ENCODE peak calls at places on chromosomes 2 and 18, in seven cellular contexts. K is suprapubic skin; Y is CD4-positive, CD25-positive, alpha-beta regulatory T cell; U is epithelial cell of proximal tubule; C is BJ; T is HFF-Myc; Z is PC-3. V is an unnamed sample.

GRCh38 chr2:185674232-185674631 is 64.4 kb upstream of the FSIP2 start:
- DNase-seq in K (no peak), Y (no peak), U (no peak), C (no peak), T (no peak), Z (no peak), V (no peak)

GRCh38 chr2:193538061-193538460 is 1343.3 kb upstream of the TMEFF2 start:
- DNase-seq in K (no peak), Y (no peak), U (no peak), C (no peak), T (no peak), Z (no peak), V (no peak)

GRCh38 chr18:68604256-68604655 is 110.7 kb downstream of the TMX3 start:
- DNase-seq in K (no peak), Y (no peak), U (no peak), C (peak; percentile 20), T (peak; percentile 50), Z (no peak), V (peak; percentile 46)

GRCh38 chr18:56148373-56148772 is 490.0 kb downstream of the TXNL1 start:
- DNase-seq in K (no peak), Y (no peak), U (peak; percentile 15), C (peak; percentile 74), T (peak; percentile 30), Z (peak; percentile 74), V (peak; percentile 94)

GRCh38 chr2:16279641-16280040 is 339.3 kb downstream of the MYCN start:
- DNase-seq in K (no peak), Y (no peak), U (no peak), C (no peak), T (no peak), Z (no peak), V (no peak)

GRCh38 chr18:3830604-3831003 is 380.6 kb downstream of the TGIF1 start:
- DNase-seq in K (no peak), Y (no peak), U (no peak), C (no peak), T (no peak), Z (no peak), V (no peak)

GRCh38 chr2:121529439-121530209 is 1.1 kb upstream of the RNU4ATAC start:
- DNase-seq in K (peak; percentile 73), Y (no peak), U (no peak), C (no peak), T (peak; percentile 4), Z (peak; percentile 42), V (peak; percentile 56)

GRCh38 chr2:67823726-67824125 is 239.1 kb downstream of the C1D start:
- DNase-seq in K (no peak), Y (no peak), U (no peak), C (no peak), T (no peak), Z (no peak), V (no peak)

GRCh38 chr2:216857131-216857550 is 2.7 kb downstream of the TNP1 start:
- DNase-seq in K (no peak), Y (peak; percentile 28), U (peak; percentile 39), C (no peak), T (no peak), Z (peak; percentile 26), V (peak; percentile 48)

GRCh38 chr2:61900246-61900645 is 5.2 kb upstream of the COMMD1 start:
- DNase-seq in K (no peak), Y (no peak), U (no peak), C (no peak), T (no peak), Z (no peak), V (no peak)

GRCh38 chr18:56651771-56652092 is 573 bp downstream of the WDR7 start:
- DNase-seq in K (no peak), Y (peak; percentile 31), U (no peak), C (no peak), T (no peak), Z (peak; percentile 8), V (no peak)

GRCh38 chr2:38440655-38441054 is 63.6 kb upstream of the ATL2 start:
- DNase-seq in K (no peak), Y (no peak), U (no peak), C (no peak), T (no peak), Z (no peak), V (no peak)

GRCh38 chr2:190256087-190256486 is 63.5 kb downstream of the HIBCH start:
- DNase-seq in K (no peak), Y (no peak), U (no peak), C (no peak), T (no peak), Z (no peak), V (no peak)

GRCh38 chr2:57549642-57550102 is 496.9 kb upstream of the VRK2 start:
- DNase-seq in K (no peak), Y (peak; percentile 0), U (no peak), C (no peak), T (no peak), Z (peak; percentile 59), V (peak; percentile 8)

GRCh38 chr2:16172324-16173175 is 232.2 kb downstream of the MYCN start:
- DNase-seq in K (no peak), Y (no peak), U (no peak), C (no peak), T (no peak), Z (no peak), V (no peak)

GRCh38 chr2:161239416-161240109 is 68.7 kb upstream of the PSMD14 start:
- DNase-seq in K (no peak), Y (no peak), U (no peak), C (no peak), T (no peak), Z (no peak), V (no peak)

GRCh38 chr18:55307505-55307904 is 280.5 kb downstream of the TCF4 start:
- DNase-seq in K (no peak), Y (no peak), U (no peak), C (no peak), T (no peak), Z (no peak), V (no peak)

GRCh38 chr18:10414293-10414842 is 40.1 kb upstream of the APCDD1 start:
- DNase-seq in K (no peak), Y (no peak), U (no peak), C (no peak), T (no peak), Z (no peak), V (no peak)

GRCh38 chr2:10406016-10406415 is 42.1 kb downstream of the ODC1 start:
- DNase-seq in K (no peak), Y (no peak), U (no peak), C (no peak), T (no peak), Z (no peak), V (no peak)

GRCh38 chr2:240643811-240644150 is 18.5 kb downstream of the GPR35 start:
- DNase-seq in K (no peak), Y (no peak), U (no peak), C (no peak), T (no peak), Z (no peak), V (no peak)

GRCh38 chr2:207256026-207256425 is 90.3 kb upstream of the KLF7 start:
- DNase-seq in K (no peak), Y (no peak), U (no peak), C (no peak), T (no peak), Z (no peak), V (no peak)

GRCh38 chr2:184394642-184395041 is 203.7 kb upstream of the ZNF804A start:
- DNase-seq in K (no peak), Y (no peak), U (peak; percentile 9), C (no peak), T (no peak), Z (no peak), V (no peak)
- H3K4me3 ChIP-seq in K (no peak overlapping the region), Y (no peak overlapping the region), U (no peak overlapping the region), C (no peak overlapping the region), T (no peak overlapping the region), Z (no peak overlapping the region), V (no peak overlapping the region)

DNA sequence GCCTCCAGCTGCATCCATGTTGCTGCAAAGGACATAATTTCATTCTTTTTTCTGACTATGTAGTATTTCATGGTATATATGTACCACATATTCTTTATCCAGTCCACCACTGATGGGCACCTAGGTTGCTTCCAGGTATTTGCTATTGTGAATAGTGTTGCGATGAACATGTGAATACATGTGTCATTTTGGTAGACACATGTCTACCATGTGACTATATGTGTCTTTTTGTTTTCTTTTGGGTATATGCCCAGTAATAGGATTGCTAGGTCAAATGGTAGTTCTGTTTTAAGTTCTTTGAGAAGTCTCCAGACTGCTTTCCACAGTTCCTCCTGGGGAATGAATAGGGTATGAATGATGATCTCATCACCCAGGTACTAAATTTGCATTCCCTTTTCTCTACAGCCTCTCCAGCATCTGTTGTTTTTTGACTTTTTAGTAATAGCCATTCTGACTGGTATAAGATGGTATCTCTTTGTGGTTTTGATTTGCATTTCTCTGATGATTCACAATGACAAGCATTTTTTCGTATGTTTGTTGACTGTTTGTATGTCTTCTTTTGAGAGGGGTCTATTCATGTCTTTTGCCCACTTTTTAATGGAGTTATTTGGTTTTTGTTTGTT is 35.6 kb upstream of the FEZ2 start:
- DNase-seq in K (no peak), Y (no peak), U (no peak), C (no peak), T (no peak), Z (peak; percentile 40), V (peak; percentile 61)
- H3K4me3 ChIP-seq in K (no peak overlapping the region), Y (no peak overlapping the region), U (no peak overlapping the region), C (no peak overlapping the region), T (no peak overlapping the region), Z (no peak overlapping the region), V (no peak overlapping the region)

DNA sequence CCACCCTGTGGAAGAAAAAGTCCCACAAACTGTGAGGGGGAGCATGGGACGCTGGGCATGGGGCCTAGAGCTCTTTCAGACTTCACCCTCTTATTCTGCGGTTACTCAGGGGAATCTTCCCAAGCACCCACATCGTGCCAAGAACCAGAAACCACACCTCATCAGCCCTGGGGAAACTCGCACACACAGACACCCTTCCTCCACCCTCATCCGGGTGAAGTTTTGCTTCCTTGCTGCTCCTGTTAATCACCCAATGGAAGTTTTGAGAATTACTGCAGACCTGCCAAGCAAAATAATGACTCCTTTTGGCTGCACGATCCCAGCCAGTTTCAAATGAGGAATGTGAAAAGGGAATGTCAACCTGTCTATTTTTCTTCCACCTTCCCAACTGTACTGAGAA is 59.0 kb downstream of the COL6A3 start:
- DNase-seq in K (no peak), Y (no peak), U (no peak), C (peak; percentile 57), T (no peak), Z (no peak), V (peak; percentile 87)
- H3K4me3 ChIP-seq in K (no peak overlapping the region), Y (no peak overlapping the region), U (no peak overlapping the region), C (no peak overlapping the region), T (no peak overlapping the region), Z (no peak overlapping the region), V (no peak overlapping the region)

DNA sequence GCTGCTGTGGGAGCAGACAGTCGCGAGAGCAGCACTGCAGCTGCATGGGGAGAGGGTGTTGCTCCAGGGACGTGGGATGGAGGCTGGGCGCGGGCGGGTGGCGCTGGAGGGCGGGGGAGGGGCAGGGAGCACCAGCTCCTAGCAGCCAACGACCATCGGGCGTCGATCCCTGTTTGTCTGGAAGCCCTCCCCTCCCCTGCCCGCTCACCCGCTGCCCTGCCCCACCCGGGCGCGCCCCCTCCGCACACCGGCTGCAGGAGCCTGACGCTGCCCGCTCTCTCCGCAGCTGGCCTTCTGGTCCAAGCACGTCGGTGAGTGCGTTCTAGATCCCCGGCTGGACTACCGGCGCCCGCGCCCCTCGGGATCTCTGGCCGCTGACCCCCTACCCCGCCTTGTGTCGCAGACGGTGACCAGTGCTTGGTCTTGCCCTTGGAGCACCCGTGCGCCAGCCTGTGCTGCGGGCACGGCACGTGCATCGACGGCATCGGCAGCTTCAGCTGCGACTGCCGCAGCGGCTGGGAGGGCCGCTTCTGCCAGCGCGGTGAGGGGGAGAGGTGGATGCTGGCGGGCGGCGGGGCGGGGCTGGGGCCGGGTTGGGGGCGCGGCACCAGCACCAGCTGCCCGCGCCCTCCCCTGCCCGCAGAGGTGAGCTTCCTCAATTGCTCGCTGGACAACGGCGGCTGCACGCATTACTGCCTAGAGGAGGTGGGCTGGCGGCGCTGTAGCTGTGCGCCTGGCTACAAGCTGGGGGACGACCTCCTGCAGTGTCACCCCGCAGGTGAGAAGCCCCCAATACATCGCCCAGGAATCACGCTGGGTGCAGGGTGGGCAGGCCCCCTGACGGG is 4.6 kb downstream of the PROC start:
- DNase-seq in K (no peak), Y (peak; percentile 42), U (no peak), C (no peak), T (no peak), Z (no peak), V (no peak)
- H3K4me3 ChIP-seq in K (peak overlapping the region; percentile 45), Y (no peak overlapping the region), U (peak overlapping the region; percentile 43), C (peak overlapping the region; percentile 27), T (peak overlapping the region; percentile 24), Z (peak overlapping the region; percentile 67), V (peak overlapping the region; percentile 21)

V was measured in fibroblast of mammary gland.